ENCODE peak calls at places on chromosomes 16 and 17, in ten cellular contexts. A is nephron progenitor cell, T is AG04450, P is bronchial epithelial cell, W is A549, B is PC-3, F is PC-9, N is fibroblast of mammary gland, G is heart right ventricle, R is RWPE2. K is an unnamed sample.

GRCh38 chr16:30786936-30787612 is at the start of gene ZNF629:
- DNase-seq in A (peak), T (no peak), P (no peak), W (peak), B (peak), F (peak), N (peak), G (peak), R (peak), K (peak)

GRCh38 chr17:3892095-3892998 is 506 bp downstream of the CAMKK1 start:
- DNase-seq in A (peak), T (no peak), P (peak), W (peak), B (peak), F (peak), N (peak), G (peak), R (peak), K (peak)

GRCh38 chr16:22855231-22855630 is 41.3 kb downstream of the HS3ST2 start:
- DNase-seq in A (no peak), T (no peak), P (no peak), W (no peak), B (no peak), F (no peak), N (no peak), G (no peak), R (no peak), K (no peak)

GRCh38 chr17:82400206-82400605 is 17.9 kb upstream of the HEXD start:
- DNase-seq in A (no peak), T (no peak), P (no peak), W (no peak), B (no peak), F (no peak), N (peak), G (no peak), R (no peak), K (no peak)

GRCh38 chr17:51608251-51608933 is 348.0 kb downstream of the UTP18 start:
- DNase-seq in A (no peak), T (no peak), P (no peak), W (no peak), B (peak), F (no peak), N (no peak), G (no peak), R (no peak), K (no peak)

GRCh38 chr16:84818989-84819643 is 669 bp upstream of the CRISPLD2 start:
- DNase-seq in A (no peak), T (no peak), P (peak), W (no peak), B (no peak), F (peak), N (no peak), G (no peak), R (no peak), K (no peak)

GRCh38 chr16:46833465-46833810 is 2.5 kb upstream of the C16orf87 start:
- DNase-seq in A (no peak), T (no peak), P (no peak), W (no peak), B (no peak), F (no peak), N (peak), G (no peak), R (no peak), K (no peak)

GRCh38 chr16:70253291-70254094 is 1.8 kb upstream of the EXOSC6 start:
- DNase-seq in A (peak), T (no peak), P (peak), W (peak), B (peak), F (no peak), N (peak), G (no peak), R (no peak), K (peak)

GRCh38 chr17:82985973-82986372 is 93.4 kb upstream of the METRNL start:
- DNase-seq in A (peak), T (no peak), P (no peak), W (no peak), B (no peak), F (no peak), N (peak), G (no peak), R (no peak), K (no peak)

GRCh38 chr17:27976331-27976730 is 66.1 kb upstream of the NLK start:
- DNase-seq in A (no peak), T (no peak), P (no peak), W (no peak), B (no peak), F (no peak), N (no peak), G (no peak), R (no peak), K (no peak)

GRCh38 chr17:8464941-8465340 is 29.3 kb downstream of the NDEL1 start:
- DNase-seq in A (no peak), T (no peak), P (no peak), W (no peak), B (no peak), F (no peak), N (no peak), G (no peak), R (no peak), K (no peak)

GRCh38 chr17:80386341-80386740 is 28.6 kb upstream of the ENDOV start:
- DNase-seq in A (no peak), T (no peak), P (no peak), W (no peak), B (no peak), F (no peak), N (no peak), G (no peak), R (no peak), K (no peak)

GRCh38 chr16:8620535-8620934 is 963 bp upstream of the METTL22 start:
- DNase-seq in A (no peak), T (no peak), P (peak), W (no peak), B (no peak), F (no peak), N (peak), G (no peak), R (no peak), K (peak)

GRCh38 chr17:27329146-27329805 is 35.4 kb downstream of the WSB1 start:
- DNase-seq in A (no peak), T (no peak), P (no peak), W (no peak), B (no peak), F (no peak), N (no peak), G (no peak), R (no peak), K (no peak)

GRCh38 chr16:14447783-14448182 is 182.3 kb downstream of the PARN start:
- DNase-seq in A (no peak), T (no peak), P (no peak), W (no peak), B (no peak), F (no peak), N (no peak), G (no peak), R (no peak), K (no peak)

GRCh38 chr16:86568677-86569623 is 2.3 kb downstream of the FOXC2 start:
- DNase-seq in A (no peak), T (no peak), P (no peak), W (no peak), B (no peak), F (no peak), N (no peak), G (no peak), R (no peak), K (no peak)

GRCh38 chr16:85924675-85925074 is 25.7 kb downstream of the IRF8 start:
- DNase-seq in A (no peak), T (no peak), P (peak), W (no peak), B (peak), F (no peak), N (peak), G (no peak), R (no peak), K (peak)

GRCh38 chr16:75593825-75594820 is 27.9 kb downstream of the GABARAPL2 start:
- DNase-seq in A (no peak), T (no peak), P (peak), W (peak), B (peak), F (no peak), N (peak), G (no peak), R (no peak), K (peak)

GRCh38 chr16:30998852-30999761 is 11.3 kb downstream of the STX1B start:
- DNase-seq in A (no peak), T (no peak), P (no peak), W (no peak), B (no peak), F (no peak), N (peak), G (no peak), R (no peak), K (no peak)

GRCh38 chr16:31088459-31089183 is at the start of gene PRSS53:
- DNase-seq in A (no peak), T (no peak), P (no peak), W (no peak), B (no peak), F (no peak), N (no peak), G (no peak), R (no peak), K (no peak)

DNA sequence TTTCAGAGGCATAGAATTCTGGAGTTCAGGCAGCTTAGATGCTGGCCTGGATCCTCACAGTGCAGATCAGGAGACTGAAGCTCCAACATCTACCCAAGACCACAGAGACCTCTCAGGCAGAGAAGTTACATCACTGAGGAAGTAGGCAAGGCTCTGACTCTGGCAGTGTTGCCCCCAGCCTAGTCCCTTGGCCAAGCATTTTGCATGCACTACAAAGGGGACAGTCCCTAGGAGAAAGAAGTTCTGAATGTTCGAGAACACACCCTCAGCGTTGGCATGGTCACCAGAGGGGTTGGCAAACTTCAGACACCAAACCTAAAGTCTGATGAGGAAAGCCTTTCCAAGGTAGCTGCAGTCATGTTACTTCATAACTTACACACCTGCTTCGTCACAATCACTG is 2.5 kb downstream of the RANBP10 start:
- DNase-seq in A (no peak), T (no peak), P (no peak), W (no peak), B (no peak), F (no peak), N (no peak), G (no peak), R (no peak), K (no peak)
- TF ChIP-seq CTCF in A (no peak), T (no peak), P (no peak), W (no peak), B (no peak), F (no peak), N (no peak), G (no peak), R (no peak), K (no peak)

GRCh38 chr16:57720142-57720575 is 15.4 kb upstream of the KATNB1 start:
- DNase-seq in A (peak), T (peak), P (peak), W (peak), B (peak), F (no peak), N (peak), G (peak), R (no peak), K (peak)
- TF ChIP-seq CTCF in A (peak), T (peak), P (peak), W (peak), B (peak), F (peak), N (peak), G (peak), R (peak), K (peak)

GRCh38 chr17:64016974-64017373 is 3.5 kb downstream of the ICAM2 start:
- DNase-seq in A (no peak), T (no peak), P (no peak), W (no peak), B (no peak), F (no peak), N (no peak), G (no peak), R (no peak), K (no peak)
- TF ChIP-seq CTCF in A (no peak), T (no peak), P (no peak), W (no peak), B (no peak), F (no peak), N (no peak), G (no peak), R (no peak), K (no peak)

GRCh38 chr17:58172369-58173071 is 5.7 kb downstream of the OR4D2 start:
- DNase-seq in A (no peak), T (no peak), P (peak), W (peak), B (peak), F (peak), N (peak), G (no peak), R (no peak), K (peak)
- TF ChIP-seq CTCF in A (peak), T (peak), P (peak), W (peak), B (peak), F (peak), N (peak), G (peak), R (peak), K (peak)